ENCODE peak calls at places on chromosomes 2 and 18, in four cellular contexts. One of them, this sample, is unnamed.

GRCh38 chr2:215369191-215369760 is 57.4 kb downstream of the ATIC start:
- DNase-seq in lower lobe of right lung: no peak
- DNase-seq in AG08395: no peak
- DNase-seq in effector memory CD4-positive, alpha-beta T cell: no peak
- DNase-seq in this sample: no peak

GRCh38 chr2:105385703-105386540 is 12.9 kb downstream of the FHL2 start:
- DNase-seq in lower lobe of right lung: no peak
- DNase-seq in AG08395: no peak
- DNase-seq in effector memory CD4-positive, alpha-beta T cell: no peak
- DNase-seq in this sample: no peak

GRCh38 chr2:128301501-128301966 is 17.1 kb downstream of the HS6ST1 start:
- DNase-seq in lower lobe of right lung: no peak
- DNase-seq in AG08395: peak; percentile 95
- DNase-seq in effector memory CD4-positive, alpha-beta T cell: no peak
- DNase-seq in this sample: no peak

GRCh38 chr18:55236150-55236931 is 277.1 kb upstream of the CCDC68 start:
- DNase-seq in lower lobe of right lung: no peak
- DNase-seq in AG08395: no peak
- DNase-seq in effector memory CD4-positive, alpha-beta T cell: no peak
- DNase-seq in this sample: no peak

GRCh38 chr18:48393776-48394175 is 15.4 kb downstream of the ZBTB7C start:
- DNase-seq in lower lobe of right lung: no peak
- DNase-seq in AG08395: no peak
- DNase-seq in effector memory CD4-positive, alpha-beta T cell: no peak
- DNase-seq in this sample: no peak

GRCh38 chr2:240060977-240061591 is 7.8 kb upstream of the OR6B3 start:
- DNase-seq in lower lobe of right lung: no peak
- DNase-seq in AG08395: peak; percentile 58
- DNase-seq in effector memory CD4-positive, alpha-beta T cell: no peak
- DNase-seq in this sample: peak; percentile 40

GRCh38 chr2:17972991-17973390 is 94.5 kb downstream of the KCNS3 start:
- DNase-seq in lower lobe of right lung: no peak
- DNase-seq in AG08395: no peak
- DNase-seq in effector memory CD4-positive, alpha-beta T cell: no peak
- DNase-seq in this sample: no peak

GRCh38 chr2:126894585-126895182 is 4.0 kb upstream of the TEX51 start:
- DNase-seq in lower lobe of right lung: peak; percentile 3
- DNase-seq in AG08395: no peak
- DNase-seq in effector memory CD4-positive, alpha-beta T cell: no peak
- DNase-seq in this sample: no peak

GRCh38 chr2:17476060-17476459 is 42.2 kb downstream of the RAD51AP2 start:
- DNase-seq in lower lobe of right lung: no peak
- DNase-seq in AG08395: no peak
- DNase-seq in effector memory CD4-positive, alpha-beta T cell: no peak
- DNase-seq in this sample: no peak

GRCh38 chr18:50194623-50195532 is at the start of gene MYO5B:
- DNase-seq in lower lobe of right lung: peak; percentile 90
- DNase-seq in AG08395: no peak
- DNase-seq in effector memory CD4-positive, alpha-beta T cell: no peak
- DNase-seq in this sample: peak; percentile 77

GRCh38 chr2:842151-842792 is 108.4 kb upstream of the SNTG2 start:
- DNase-seq in lower lobe of right lung: no peak
- DNase-seq in AG08395: no peak
- DNase-seq in effector memory CD4-positive, alpha-beta T cell: no peak
- DNase-seq in this sample: no peak

GRCh38 chr2:191436368-191437055 is 191.3 kb downstream of the MYO1B start:
- DNase-seq in lower lobe of right lung: no peak
- DNase-seq in AG08395: peak; percentile 19
- DNase-seq in effector memory CD4-positive, alpha-beta T cell: no peak
- DNase-seq in this sample: no peak

GRCh38 chr18:47077111-47077510 is 41.7 kb upstream of the ELOA2 start:
- DNase-seq in lower lobe of right lung: no peak
- DNase-seq in AG08395: no peak
- DNase-seq in effector memory CD4-positive, alpha-beta T cell: no peak
- DNase-seq in this sample: no peak

GRCh38 chr18:56433919-56434318 is 204.5 kb downstream of the TXNL1 start:
- DNase-seq in lower lobe of right lung: no peak
- DNase-seq in AG08395: no peak
- DNase-seq in effector memory CD4-positive, alpha-beta T cell: no peak
- DNase-seq in this sample: no peak

GRCh38 chr18:3758531-3758930 is 308.6 kb downstream of the TGIF1 start:
- DNase-seq in lower lobe of right lung: no peak
- DNase-seq in AG08395: no peak
- DNase-seq in effector memory CD4-positive, alpha-beta T cell: no peak
- DNase-seq in this sample: no peak

GRCh38 chr18:22789600-22789999 is 143.5 kb upstream of the RBBP8 start:
- DNase-seq in lower lobe of right lung: no peak
- DNase-seq in AG08395: no peak
- DNase-seq in effector memory CD4-positive, alpha-beta T cell: no peak
- DNase-seq in this sample: no peak

GRCh38 chr2:201484805-201485204 is 33.3 kb downstream of the STRADB start:
- DNase-seq in lower lobe of right lung: no peak
- DNase-seq in AG08395: peak; percentile 14
- DNase-seq in effector memory CD4-positive, alpha-beta T cell: no peak
- DNase-seq in this sample: no peak

GRCh38 chr2:108919571-108920373 is 69.2 kb downstream of the EDAR start:
- DNase-seq in lower lobe of right lung: no peak
- DNase-seq in AG08395: no peak
- DNase-seq in effector memory CD4-positive, alpha-beta T cell: no peak
- DNase-seq in this sample: no peak

GRCh38 chr2:216572582-216573578 is 60.3 kb upstream of the IGFBP2 start:
- DNase-seq in lower lobe of right lung: no peak
- DNase-seq in AG08395: peak; percentile 70
- DNase-seq in effector memory CD4-positive, alpha-beta T cell: no peak
- DNase-seq in this sample: no peak

GRCh38 chr2:143431316-143431715 is 302.1 kb downstream of the ARHGAP15 start:
- DNase-seq in lower lobe of right lung: no peak
- DNase-seq in AG08395: no peak
- DNase-seq in effector memory CD4-positive, alpha-beta T cell: no peak
- DNase-seq in this sample: no peak

GRCh38 chr2:441258-442023 is 153.6 kb upstream of the ALKAL2 start:
- DNase-seq in lower lobe of right lung: no peak
- DNase-seq in AG08395: no peak
- DNase-seq in effector memory CD4-positive, alpha-beta T cell: no peak
- DNase-seq in this sample: no peak

GRCh38 chr2:100013892-100014677 is 128.3 kb downstream of the AFF3 start:
- DNase-seq in lower lobe of right lung: no peak
- DNase-seq in AG08395: peak; percentile 91
- DNase-seq in effector memory CD4-positive, alpha-beta T cell: no peak
- DNase-seq in this sample: no peak

GRCh38 chr2:5932556-5933469 is 240.6 kb downstream of the SOX11 start:
- DNase-seq in lower lobe of right lung: no peak
- DNase-seq in AG08395: no peak
- DNase-seq in effector memory CD4-positive, alpha-beta T cell: no peak
- DNase-seq in this sample: no peak

GRCh38 chr2:209642146-209642815 is 129.4 kb upstream of the UNC80 start:
- DNase-seq in lower lobe of right lung: no peak
- DNase-seq in AG08395: peak; percentile 15
- DNase-seq in effector memory CD4-positive, alpha-beta T cell: no peak
- DNase-seq in this sample: no peak

GRCh38 chr2:177265386-177265690 is 811 bp upstream of the NFE2L2 start:
- DNase-seq in lower lobe of right lung: no peak
- DNase-seq in AG08395: no peak
- DNase-seq in effector memory CD4-positive, alpha-beta T cell: no peak
- DNase-seq in this sample: no peak

GRCh38 chr2:190535586-190535985 is 1.1 kb upstream of the NEMP2 start:
- DNase-seq in lower lobe of right lung: no peak
- DNase-seq in AG08395: no peak
- DNase-seq in effector memory CD4-positive, alpha-beta T cell: no peak
- DNase-seq in this sample: no peak

GRCh38 chr2:152097291-152098032 is 1.4 kb downstream of the CACNB4 start:
- DNase-seq in lower lobe of right lung: no peak
- DNase-seq in AG08395: peak; percentile 35
- DNase-seq in effector memory CD4-positive, alpha-beta T cell: no peak
- DNase-seq in this sample: no peak

GRCh38 chr2:238387376-238387775 is 39.4 kb upstream of the ASB1 start:
- DNase-seq in lower lobe of right lung: no peak
- DNase-seq in AG08395: no peak
- DNase-seq in effector memory CD4-positive, alpha-beta T cell: no peak
- DNase-seq in this sample: no peak

GRCh38 chr2:44759823-44760222 is 181.7 kb upstream of the SIX3 start:
- DNase-seq in lower lobe of right lung: no peak
- DNase-seq in AG08395: no peak
- DNase-seq in effector memory CD4-positive, alpha-beta T cell: no peak
- DNase-seq in this sample: no peak

GRCh38 chr2:32780961-32781360 is 153.1 kb downstream of the TTC27 start:
- DNase-seq in lower lobe of right lung: no peak
- DNase-seq in AG08395: no peak
- DNase-seq in effector memory CD4-positive, alpha-beta T cell: no peak
- DNase-seq in this sample: no peak

GRCh38 chr2:156956161-156956560 is 301.3 kb upstream of the GALNT5 start:
- DNase-seq in lower lobe of right lung: no peak
- DNase-seq in AG08395: no peak
- DNase-seq in effector memory CD4-positive, alpha-beta T cell: no peak
- DNase-seq in this sample: no peak

GRCh38 chr2:240127911-240128607 is 8.0 kb downstream of the COPS9 start:
- DNase-seq in lower lobe of right lung: no peak
- DNase-seq in AG08395: no peak
- DNase-seq in effector memory CD4-positive, alpha-beta T cell: no peak
- DNase-seq in this sample: no peak

GRCh38 chr18:63956755-63957154 is 7.7 kb downstream of the HMSD start:
- DNase-seq in lower lobe of right lung: no peak
- DNase-seq in AG08395: no peak
- DNase-seq in effector memory CD4-positive, alpha-beta T cell: no peak
- DNase-seq in this sample: no peak

GRCh38 chr2:146940016-146940685 is 904.7 kb upstream of the ACVR2A start:
- DNase-seq in lower lobe of right lung: no peak
- DNase-seq in AG08395: peak; percentile 55
- DNase-seq in effector memory CD4-positive, alpha-beta T cell: no peak
- DNase-seq in this sample: no peak

GRCh38 chr18:49250819-49251388 is 209.5 kb downstream of the DYM start:
- DNase-seq in lower lobe of right lung: no peak
- DNase-seq in AG08395: peak; percentile 21
- DNase-seq in effector memory CD4-positive, alpha-beta T cell: no peak
- DNase-seq in this sample: no peak

GRCh38 chr2:148602918-148603561 is 41.5 kb upstream of the EPC2 start:
- DNase-seq in lower lobe of right lung: no peak
- DNase-seq in AG08395: no peak
- DNase-seq in effector memory CD4-positive, alpha-beta T cell: no peak
- DNase-seq in this sample: no peak

GRCh38 chr18:57523171-57523956 is 63.1 kb downstream of the FECH start:
- DNase-seq in lower lobe of right lung: no peak
- DNase-seq in AG08395: no peak
- DNase-seq in effector memory CD4-positive, alpha-beta T cell: no peak
- DNase-seq in this sample: no peak

GRCh38 chr2:207528980-207529329 is 807 bp upstream of the CREB1 start:
- DNase-seq in lower lobe of right lung: no peak
- DNase-seq in AG08395: peak; percentile 43
- DNase-seq in effector memory CD4-positive, alpha-beta T cell: peak; percentile 73
- DNase-seq in this sample: no peak

GRCh38 chr18:49055787-49056186 is 105.0 kb upstream of the SMAD7 start:
- DNase-seq in lower lobe of right lung: peak; percentile 77
- DNase-seq in AG08395: peak; percentile 38
- DNase-seq in effector memory CD4-positive, alpha-beta T cell: no peak
- DNase-seq in this sample: no peak

GRCh38 chr2:172693037-172693436 is 42.6 kb upstream of the RAPGEF4 start:
- DNase-seq in lower lobe of right lung: no peak
- DNase-seq in AG08395: peak; percentile 95
- DNase-seq in effector memory CD4-positive, alpha-beta T cell: no peak
- DNase-seq in this sample: no peak

This sample was measured in NCI-H1105.